ENCODE peak calls at places on chromosome 1, in ten cellular contexts. S is CD8-positive, alpha-beta memory T cell; E is uterus; X is tibial artery; J is Peyer's patch; F is tibial nerve; D is CD4-positive, alpha-beta memory T cell; U is stomach; P is pancreas; C is GM23248. G is an unnamed sample. For H3K36me3, the result is how much of the 10 kb centered on the place peaks cover.

GRCh38 chr1:20988030-20988825 is 188.5 kb downstream of the EIF4G3 start:
- DNase-seq in S (no peak), E (no peak), P (no peak), C (no peak), U (no peak), F (no peak), X (no peak), D (no peak), J (no peak), G (no peak)

GRCh38 chr1:33360367-33360766 is 39.5 kb upstream of the A3GALT2 start:
- DNase-seq in C (no peak), D (no peak), F (no peak), U (no peak), E (no peak), J (no peak), S (no peak), X (no peak), P (no peak), G (no peak)

GRCh38 chr1:169970114-169970513 is 76.4 kb upstream of the SCYL3 start:
- DNase-seq in U (no peak), X (no peak), J (no peak), S (no peak), E (no peak), P (no peak), D (no peak), C (no peak), F (no peak), G (no peak)

GRCh38 chr1:180505732-180506335 is 3.5 kb upstream of the ACBD6 start:
- DNase-seq in J (no peak), P (no peak), U (no peak), F (no peak), S (no peak), X (no peak), E (no peak), C (no peak), D (no peak), G (no peak)

GRCh38 chr1:27588256-27589232 is 15.4 kb downstream of the AHDC1 start:
- DNase-seq in C (peak), S (no peak), P (no peak), F (no peak), U (no peak), X (no peak), E (peak), J (no peak), D (no peak), G (no peak)

GRCh38 chr1:206649261-206649660 is 13.9 kb downstream of the DYRK3 start:
- DNase-seq in X (no peak), U (no peak), J (no peak), D (no peak), P (no peak), F (no peak), C (no peak), S (no peak), E (no peak), G (no peak)

GRCh38 chr1:224262373-224263054 is 67.5 kb downstream of the NVL start:
- DNase-seq in E (no peak), S (no peak), F (no peak), P (no peak), X (no peak), D (no peak), C (no peak), U (no peak), J (no peak), G (no peak)

GRCh38 chr1:56189946-56190920 is 389.1 kb downstream of the PLPP3 start:
- DNase-seq in E (no peak), U (no peak), X (no peak), P (no peak), C (no peak), S (no peak), D (no peak), J (no peak), F (no peak), G (no peak)

GRCh38 chr1:23436520-23437354 is 12.2 kb upstream of the TCEA3 start:
- DNase-seq in U (peak), D (peak), X (no peak), S (no peak), J (peak), P (peak), E (no peak), C (no peak), F (no peak), G (no peak)

GRCh38 chr1:31335007-31335406 is 37.9 kb downstream of the FABP3 start:
- DNase-seq in E (no peak), P (no peak), F (no peak), C (peak), U (no peak), J (no peak), X (no peak), D (peak), S (peak), G (no peak)

GRCh38 chr1:243234978-243235657 is 20.0 kb downstream of the CEP170 start:
- DNase-seq in P (no peak), J (no peak), X (no peak), D (no peak), F (no peak), U (no peak), S (no peak), C (peak), E (no peak), G (no peak)

GRCh38 chr1:1763657-1764621 is 14.3 kb downstream of the NADK start:
- DNase-seq in U (peak), E (no peak), D (no peak), J (no peak), C (peak), S (no peak), F (no peak), X (no peak), P (peak), G (peak)

GRCh38 chr1:192786617-192787016 is 22.2 kb upstream of the RGS2 start:
- DNase-seq in E (no peak), P (no peak), X (no peak), D (no peak), S (no peak), F (no peak), U (no peak), C (no peak), J (no peak), G (no peak)

GRCh38 chr1:157773723-157774350 is 3.1 kb downstream of the FCRL2 start:
- DNase-seq in C (no peak), P (no peak), E (no peak), X (no peak), J (peak), D (no peak), S (peak), U (no peak), F (no peak), G (no peak)

GRCh38 chr1:201385299-201385891 is 7.9 kb upstream of the TNNT2 start:
- DNase-seq in E (no peak), C (peak), S (no peak), P (peak), F (peak), U (peak), J (peak), D (no peak), X (no peak), G (peak)

GRCh38 chr1:86507935-86508582 is 38.8 kb upstream of the CLCA4 start:
- DNase-seq in P (no peak), D (peak), X (no peak), S (peak), F (no peak), U (no peak), J (no peak), E (no peak), C (peak), G (no peak)

GRCh38 chr1:174204697-174205308 is 45.5 kb downstream of the RABGAP1L start:
- DNase-seq in P (no peak), J (no peak), E (no peak), S (peak), D (peak), U (no peak), C (no peak), X (no peak), F (no peak), G (no peak)

GRCh38 chr1:231390071-231390470 is 32.0 kb downstream of the EGLN1 start:
- DNase-seq in S (no peak), E (no peak), P (no peak), U (no peak), X (no peak), J (no peak), C (peak), F (no peak), D (no peak), G (no peak)

GRCh38 chr1:198298653-198299052 is 141.9 kb downstream of the NEK7 start:
- DNase-seq in C (no peak), S (no peak), D (no peak), E (no peak), F (no peak), P (no peak), U (no peak), J (no peak), X (no peak), G (no peak)

GRCh38 chr1:164787834-164788231 is 228.8 kb downstream of the PBX1 start:
- DNase-seq in S (no peak), J (no peak), P (no peak), F (no peak), E (no peak), C (no peak), X (no peak), U (no peak), D (no peak), G (no peak)

GRCh38 chr1:26768755-26769154 is 19.0 kb upstream of the PIGV start:
- DNase-seq in U (no peak), F (no peak), C (peak), X (no peak), J (no peak), P (no peak), E (no peak), D (no peak), S (no peak), G (no peak)

GRCh38 chr1:9551984-9552383 is 12.7 kb downstream of the SLC25A33 start:
- DNase-seq in C (no peak), E (no peak), J (no peak), S (no peak), D (no peak), P (no peak), U (no peak), X (no peak), F (no peak), G (no peak)

GRCh38 chr1:237875291-237875690 is 15.4 kb downstream of the ZP4 start:
- DNase-seq in S (no peak), U (no peak), J (no peak), P (no peak), D (no peak), E (no peak), F (no peak), C (no peak), X (no peak), G (no peak)

GRCh38 chr1:44411861-44412260 is 6.8 kb downstream of the RNF220 start:
- DNase-seq in S (no peak), X (no peak), U (no peak), D (no peak), E (no peak), C (no peak), F (no peak), J (no peak), P (no peak), G (no peak)

GRCh38 chr1:7070389-7071029 is 285.3 kb downstream of the CAMTA1 start:
- DNase-seq in F (peak), J (peak), S (no peak), P (no peak), U (peak), D (peak), X (peak), E (peak), C (peak), G (peak)
- H3K36me3 ChIP-seq in F (under half), J (under half), S (under half), P (under half), U (under half), D (under half), X (under half), E (under half), C (under half), G (under half)

DNA sequence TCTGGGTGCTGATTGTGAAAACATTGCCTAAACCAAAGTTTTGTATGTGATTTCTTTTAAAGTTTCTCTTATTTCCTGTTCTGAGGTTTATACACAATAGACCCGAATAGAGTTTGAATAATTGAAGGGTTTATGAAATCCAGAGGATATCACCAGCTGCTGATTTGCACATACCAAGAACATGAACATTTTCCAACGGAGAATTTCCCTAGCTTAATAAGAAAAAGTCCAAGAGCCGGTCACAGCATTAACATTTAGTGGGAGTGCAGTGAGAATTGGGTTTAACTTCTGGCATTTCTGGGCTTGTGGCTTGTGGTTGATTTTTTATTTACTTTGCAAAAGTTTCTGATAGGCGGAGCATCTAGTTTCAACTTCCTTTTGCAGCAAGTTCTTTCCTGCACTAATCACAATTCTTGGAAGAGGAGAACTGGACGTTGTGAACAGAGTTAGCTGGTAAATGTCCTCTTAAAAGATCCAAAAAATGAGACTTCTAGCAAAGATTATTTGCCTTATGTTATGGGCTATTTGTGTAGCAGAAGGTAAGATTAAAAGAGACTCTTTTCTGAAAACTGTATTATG is at the start of gene CFH:
- DNase-seq in D (peak), F (peak), X (no peak), C (peak), J (no peak), P (no peak), U (no peak), E (no peak), S (no peak), G (no peak)
- H3K4me3 ChIP-seq in D (peak), F (peak), X (peak), C (peak), J (no peak), P (no peak), U (peak), E (no peak), S (peak), G (peak)

GRCh38 chr1:52059888-52060287 is 3.8 kb downstream of the BTF3L4 start:
- DNase-seq in D (no peak), C (no peak), P (no peak), U (no peak), F (no peak), J (no peak), S (no peak), X (no peak), E (no peak), G (no peak)

GRCh38 chr1:52060822-52061221 is 4.7 kb downstream of the BTF3L4 start:
- DNase-seq in U (no peak), P (no peak), S (no peak), E (no peak), C (no peak), J (no peak), D (no peak), F (no peak), X (no peak), G (no peak)

GRCh38 chr1:52057876-52058275 is 1.8 kb downstream of the BTF3L4 start:
- DNase-seq in U (no peak), C (peak), D (no peak), S (no peak), E (no peak), X (no peak), P (no peak), J (no peak), F (no peak), G (no peak)

GRCh38 chr1:52059326-52059725 is 3.2 kb downstream of the BTF3L4 start:
- DNase-seq in C (peak), D (no peak), F (no peak), X (no peak), J (no peak), S (no peak), E (no peak), P (no peak), U (no peak), G (no peak)

DNA sequence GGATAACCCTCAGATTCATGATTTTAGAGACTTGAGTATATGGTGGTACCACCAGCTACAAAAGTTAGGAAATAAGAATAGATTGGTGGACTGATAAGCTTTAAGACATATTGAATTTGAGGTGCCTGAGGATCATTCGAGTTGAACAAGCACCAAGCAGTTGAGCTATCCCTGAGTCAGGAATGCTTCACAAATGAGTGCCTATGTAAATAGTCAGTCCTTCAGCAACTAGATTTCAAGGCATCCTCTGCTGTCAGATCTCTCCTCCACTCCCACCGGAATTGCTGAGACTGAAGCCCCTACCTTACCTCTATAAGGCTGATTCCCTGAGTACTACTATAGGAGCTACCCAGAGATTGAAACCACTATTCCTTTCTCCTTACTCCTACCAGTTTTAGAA is 7.1 kb downstream of the BTF3L4 start:
- DNase-seq in E (no peak), P (no peak), C (no peak), S (no peak), U (no peak), D (no peak), J (no peak), X (no peak), F (no peak), G (no peak)
- H3K36me3 ChIP-seq in E (under half), P (under half), C (half or more), S (under half), U (half or more), D (under half), J (under half), X (half or more), F (under half), G (under half)

DNA sequence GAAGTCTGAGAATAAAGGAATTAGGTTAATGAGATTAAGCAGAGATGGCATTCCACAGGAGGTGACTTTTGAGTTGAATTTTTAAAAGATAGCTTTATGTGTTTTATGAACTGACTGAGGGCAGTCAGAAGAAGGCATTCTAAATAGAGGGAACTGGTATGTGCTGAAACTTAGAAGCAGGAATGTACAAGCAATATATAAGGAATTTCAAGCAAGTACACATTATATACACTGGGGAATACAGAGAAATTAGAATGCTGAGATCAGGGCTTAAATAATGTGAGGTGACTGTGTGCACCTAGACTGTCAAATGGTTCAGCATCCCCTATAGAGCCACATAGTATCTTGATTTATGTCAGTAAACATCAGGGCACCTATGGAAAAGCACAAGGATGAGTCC is 19.3 kb downstream of the WNT2B start:
- DNase-seq in F (no peak), D (no peak), E (no peak), J (no peak), C (peak), U (no peak), X (no peak), P (no peak), S (no peak), G (no peak)
- H3K4me3 ChIP-seq in F (no peak), D (no peak), E (no peak), J (no peak), C (no peak), U (no peak), X (no peak), P (no peak), S (no peak), G (no peak)

DNA sequence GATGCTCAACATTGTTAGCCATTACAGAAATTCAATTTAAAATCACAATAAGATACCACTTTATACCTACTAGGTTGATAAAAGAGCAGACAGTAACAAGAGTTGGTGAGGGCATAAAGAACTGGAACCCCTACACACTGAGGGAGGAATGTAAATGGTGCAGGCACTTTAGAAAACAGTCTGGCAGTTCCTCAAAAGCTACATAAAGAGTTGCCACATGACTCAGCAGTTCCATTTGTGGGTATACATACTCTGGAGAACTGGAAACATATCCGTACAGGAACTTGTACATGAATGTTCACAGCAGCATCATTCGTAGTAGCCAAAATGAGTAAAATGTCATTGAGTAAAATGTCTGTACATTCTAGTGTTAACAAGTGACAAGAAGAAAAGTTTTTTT is 17.0 kb downstream of the NSL1 start:
- DNase-seq in S (no peak), D (no peak), P (no peak), J (no peak), X (no peak), U (no peak), F (no peak), C (peak), E (no peak), G (no peak)
- H3K36me3 ChIP-seq in S (under half), D (under half), P (under half), J (under half), X (under half), U (under half), F (under half), C (under half), E (under half), G (under half)

GRCh38 chr1:158943059-158943458 is 11.7 kb downstream of the PYHIN1 start:
- DNase-seq in X (no peak), F (no peak), E (no peak), S (no peak), U (no peak), J (no peak), D (no peak), C (peak), P (no peak), G (no peak)
- H3K4me3 ChIP-seq in X (no peak), F (no peak), E (no peak), S (no peak), U (no peak), J (no peak), D (no peak), C (no peak), P (no peak), G (no peak)

GRCh38 chr1:179095377-179095776 is 13.5 kb downstream of the TOR3A start:
- DNase-seq in E (no peak), D (no peak), C (no peak), X (no peak), F (no peak), P (no peak), J (no peak), U (no peak), S (no peak), G (no peak)
- H3K36me3 ChIP-seq in E (under half), D (under half), C (half or more), X (under half), F (under half), P (under half), J (under half), U (half or more), S (under half), G (under half)

GRCh38 chr1:83818916-83819315 is 180.0 kb downstream of the TTLL7 start:
- DNase-seq in C (peak), S (no peak), J (peak), P (no peak), X (no peak), F (no peak), E (no peak), U (no peak), D (no peak), G (no peak)
- H3K4me3 ChIP-seq in C (no peak), S (no peak), J (no peak), P (no peak), X (no peak), F (no peak), E (no peak), U (no peak), D (no peak), G (no peak)